ENCODE peak calls at places on chromosomes 4 and X, in five cellular contexts. T is DMS79, D is AG10803, I is NCI-H1105, P is H54. R is an unnamed sample.
A peak's percentile ranks its signal among the peaks of the same experiment; 100 is the strongest.

GRCh38 chr4:24175707-24176106 is 285.9 kb upstream of the PPARGC1A start:
- DNase-seq in T (no peak), D (no peak), I (no peak), P (no peak), R (no peak)

GRCh38 chrX:154097003-154097596 is 417 bp downstream of the MECP2 start:
- DNase-seq in T (peak; percentile 34), D (peak; percentile 54), I (peak; percentile 78), P (peak; percentile 60), R (peak; percentile 73)

GRCh38 chr4:119559044-119559647 is 69.5 kb downstream of the PDE5A start:
- DNase-seq in T (no peak), D (peak; percentile 70), I (no peak), P (no peak), R (peak; percentile 2)

GRCh38 chr4:37674446-37674845 is 11.7 kb downstream of the RELL1 start:
- DNase-seq in T (no peak), D (peak; percentile 54), I (no peak), P (no peak), R (no peak)

GRCh38 chr4:38424171-38424871 is 239.7 kb upstream of the KLF3 start:
- DNase-seq in T (no peak), D (no peak), I (no peak), P (no peak), R (peak; percentile 64)

GRCh38 chr4:154497901-154498300 is 6.3 kb upstream of the DCHS2 start:
- DNase-seq in T (no peak), D (peak; percentile 31), I (no peak), P (no peak), R (no peak)

GRCh38 chr4:69689530-69690111 is 36.6 kb upstream of the UGT2A1 start:
- DNase-seq in T (no peak), D (peak; percentile 32), I (no peak), P (no peak), R (no peak)

GRCh38 chr4:8838911-8839431 is 32.7 kb downstream of the HMX1 start:
- DNase-seq in T (no peak), D (no peak), I (no peak), P (no peak), R (no peak)

GRCh38 chrX:44062842-44063241 is 89.7 kb upstream of the NDP start:
- DNase-seq in T (no peak), D (no peak), I (no peak), P (peak; percentile 2), R (no peak)

GRCh38 chr4:132003593-132003992 is 1145.5 kb upstream of the PCDH10 start:
- DNase-seq in T (no peak), D (no peak), I (no peak), P (no peak), R (no peak)

GRCh38 chr4:7683126-7683703 is 248.5 kb upstream of the PSAPL1 start:
- DNase-seq in T (no peak), D (no peak), I (no peak), P (no peak), R (no peak)

GRCh38 chr4:41977709-41978108 is 3.8 kb upstream of the DCAF4L1 start:
- DNase-seq in T (no peak), D (peak; percentile 48), I (no peak), P (no peak), R (no peak)

GRCh38 chrX:103586314-103586646 is 965 bp downstream of the TCEAL4 start:
- DNase-seq in T (no peak), D (peak; percentile 1), I (no peak), P (no peak), R (no peak)

GRCh38 chrX:45198301-45198700 is 2.4 kb downstream of the DIPK2B start:
- DNase-seq in T (no peak), D (peak; percentile 22), I (no peak), P (no peak), R (no peak)

GRCh38 chr4:11869471-11869870 is 440.8 kb upstream of the HS3ST1 start:
- DNase-seq in T (no peak), D (no peak), I (no peak), P (no peak), R (no peak)

GRCh38 chr4:112060212-112060611 is 85.0 kb upstream of the FAM241A start:
- DNase-seq in T (no peak), D (peak; percentile 42), I (no peak), P (no peak), R (no peak)

GRCh38 chrX:40104649-40105015 is 6.9 kb upstream of the BCOR start:
- DNase-seq in T (no peak), D (peak; percentile 68), I (no peak), P (no peak), R (no peak)

GRCh38 chr4:150402968-150403367 is 179.0 kb upstream of the MAB21L2 start:
- DNase-seq in T (peak; percentile 53), D (no peak), I (peak; percentile 61), P (no peak), R (peak; percentile 4)

GRCh38 chrX:133444196-133444595 is 28.9 kb upstream of the GPC4 start:
- DNase-seq in T (no peak), D (no peak), I (peak; percentile 11), P (no peak), R (no peak)

GRCh38 chrX:11757729-11758399 is at the start of gene MSL3:
- DNase-seq in T (no peak), D (peak; percentile 69), I (no peak), P (peak; percentile 12), R (no peak)

GRCh38 chr4:106494066-106494465 is 125.5 kb upstream of the GIMD1 start:
- DNase-seq in T (no peak), D (peak; percentile 75), I (no peak), P (no peak), R (no peak)

GRCh38 chr4:61175495-61175894 is 24.6 kb upstream of the ADGRL3 start:
- DNase-seq in T (no peak), D (no peak), I (no peak), P (no peak), R (no peak)

GRCh38 chrX:72652132-72652531 is 62.0 kb downstream of the PHKA1 start:
- DNase-seq in T (no peak), D (no peak), I (no peak), P (no peak), R (no peak)

GRCh38 chr4:72424006-72424405 is 145.0 kb downstream of the ADAMTS3 start:
- DNase-seq in T (no peak), D (no peak), I (no peak), P (no peak), R (no peak)